ENCODE peak calls at places on chromosomes 5 and 9, in ten cellular contexts. T is left ventricle myocardium inferior, I is ascending aorta, H is dorsolateral prefrontal cortex, V is A549, N is lower lobe of right lung, G is HL-60, F is psoas muscle, X is tibial artery, L is Panc1. O is an unnamed sample.

GRCh38 chr9:90451804-90452203 is 190.8 kb downstream of the DIRAS2 start:
- DNase-seq in T (no peak), I (no peak), H (no peak), V (no peak), N (no peak), G (no peak), F (no peak), X (no peak), L (no peak), O (no peak)

GRCh38 chr5:174793684-174794328 is 69.4 kb downstream of the MSX2 start:
- DNase-seq in T (peak), I (peak), H (peak), V (peak), N (peak), G (peak), F (peak), X (peak), L (peak), O (peak)

GRCh38 chr5:73115399-73116051 is 4.8 kb upstream of the TMEM171 start:
- DNase-seq in T (no peak), I (no peak), H (no peak), V (peak), N (no peak), G (no peak), F (no peak), X (no peak), L (no peak), O (no peak)

GRCh38 chr9:134559013-134559412 is 82.6 kb upstream of the COL5A1 start:
- DNase-seq in T (no peak), I (peak), H (peak), V (no peak), N (no peak), G (peak), F (no peak), X (no peak), L (no peak), O (no peak)

GRCh38 chr5:169629847-169630548 is 7.1 kb upstream of the DOCK2 start:
- DNase-seq in T (no peak), I (no peak), H (no peak), V (peak), N (no peak), G (no peak), F (no peak), X (no peak), L (no peak), O (peak)

GRCh38 chr5:143796110-143796509 is 15.9 kb upstream of the HMHB1 start:
- DNase-seq in T (no peak), I (no peak), H (no peak), V (no peak), N (no peak), G (no peak), F (no peak), X (no peak), L (no peak), O (no peak)

GRCh38 chr9:32581512-32582143 is 8.7 kb upstream of the NDUFB6 start:
- DNase-seq in T (no peak), I (no peak), H (no peak), V (peak), N (no peak), G (no peak), F (no peak), X (no peak), L (no peak), O (peak)

GRCh38 chr9:106621299-106621920 is 241.6 kb upstream of the ZNF462 start:
- DNase-seq in T (no peak), I (no peak), H (no peak), V (no peak), N (no peak), G (no peak), F (no peak), X (no peak), L (no peak), O (no peak)

GRCh38 chr9:93667006-93667405 is 90.6 kb downstream of the PHF2 start:
- DNase-seq in T (peak), I (peak), H (peak), V (no peak), N (peak), G (no peak), F (peak), X (peak), L (no peak), O (no peak)

GRCh38 chr5:171648279-171648774 is 137.3 kb upstream of the SMIM23 start:
- DNase-seq in T (no peak), I (no peak), H (no peak), V (no peak), N (no peak), G (no peak), F (no peak), X (no peak), L (no peak), O (no peak)

GRCh38 chr5:11815916-11816315 is 88.3 kb downstream of the CTNND2 start:
- DNase-seq in T (no peak), I (no peak), H (no peak), V (no peak), N (no peak), G (no peak), F (no peak), X (no peak), L (no peak), O (no peak)

GRCh38 chr9:128702445-128702948 is at the start of gene PKN3:
- DNase-seq in T (peak), I (peak), H (peak), V (peak), N (peak), G (peak), F (peak), X (peak), L (no peak), O (peak)

GRCh38 chr9:97981828-97982164 is 1.3 kb upstream of the ANP32B start:
- DNase-seq in T (no peak), I (no peak), H (no peak), V (no peak), N (no peak), G (no peak), F (no peak), X (no peak), L (no peak), O (no peak)

GRCh38 chr9:108271646-108272349 is 584.0 kb downstream of the ACTL7B start:
- DNase-seq in T (no peak), I (no peak), H (no peak), V (peak), N (no peak), G (no peak), F (no peak), X (no peak), L (peak), O (peak)

GRCh38 chr5:96771395-96771794 is 36.4 kb downstream of the ERAP1 start:
- DNase-seq in T (no peak), I (no peak), H (no peak), V (no peak), N (no peak), G (no peak), F (no peak), X (no peak), L (no peak), O (no peak)

GRCh38 chr5:3262451-3262850 is 333.2 kb upstream of the IRX1 start:
- DNase-seq in T (no peak), I (no peak), H (no peak), V (no peak), N (no peak), G (no peak), F (no peak), X (no peak), L (no peak), O (no peak)

GRCh38 chr5:129696636-129697035 is 51.3 kb upstream of the MINAR2 start:
- DNase-seq in T (no peak), I (no peak), H (no peak), V (no peak), N (no peak), G (no peak), F (no peak), X (no peak), L (no peak), O (no peak)

GRCh38 chr5:129698661-129699060 is 49.2 kb upstream of the MINAR2 start:
- DNase-seq in T (no peak), I (no peak), H (no peak), V (no peak), N (no peak), G (no peak), F (no peak), X (no peak), L (no peak), O (no peak)
- TF ChIP-seq CTCF in T (no peak), I (no peak), H (no peak), V (no peak), N (no peak), G (no peak), F (no peak), X (no peak), L (no peak), O (no peak)

GRCh38 chr5:39381376-39381775 is 17.1 kb upstream of the C9 start:
- DNase-seq in T (no peak), I (no peak), H (no peak), V (no peak), N (no peak), G (no peak), F (no peak), X (no peak), L (no peak), O (no peak)

GRCh38 chr5:39387293-39387692 is 23.0 kb upstream of the C9 start:
- DNase-seq in T (no peak), I (no peak), H (no peak), V (no peak), N (no peak), G (no peak), F (no peak), X (no peak), L (no peak), O (no peak)

GRCh38 chr5:39379683-39380082 is 15.4 kb upstream of the C9 start:
- DNase-seq in T (no peak), I (no peak), H (no peak), V (no peak), N (no peak), G (no peak), F (no peak), X (no peak), L (no peak), O (no peak)

GRCh38 chr5:39384271-39384670 is 20.0 kb upstream of the C9 start:
- DNase-seq in T (no peak), I (no peak), H (no peak), V (no peak), N (no peak), G (no peak), F (no peak), X (no peak), L (no peak), O (no peak)
- H3K27ac ChIP-seq in T (no peak), I (no peak), H (no peak), V (no peak), N (no peak), G (no peak), F (no peak), X (no peak), L (no peak), O (no peak)

DNA sequence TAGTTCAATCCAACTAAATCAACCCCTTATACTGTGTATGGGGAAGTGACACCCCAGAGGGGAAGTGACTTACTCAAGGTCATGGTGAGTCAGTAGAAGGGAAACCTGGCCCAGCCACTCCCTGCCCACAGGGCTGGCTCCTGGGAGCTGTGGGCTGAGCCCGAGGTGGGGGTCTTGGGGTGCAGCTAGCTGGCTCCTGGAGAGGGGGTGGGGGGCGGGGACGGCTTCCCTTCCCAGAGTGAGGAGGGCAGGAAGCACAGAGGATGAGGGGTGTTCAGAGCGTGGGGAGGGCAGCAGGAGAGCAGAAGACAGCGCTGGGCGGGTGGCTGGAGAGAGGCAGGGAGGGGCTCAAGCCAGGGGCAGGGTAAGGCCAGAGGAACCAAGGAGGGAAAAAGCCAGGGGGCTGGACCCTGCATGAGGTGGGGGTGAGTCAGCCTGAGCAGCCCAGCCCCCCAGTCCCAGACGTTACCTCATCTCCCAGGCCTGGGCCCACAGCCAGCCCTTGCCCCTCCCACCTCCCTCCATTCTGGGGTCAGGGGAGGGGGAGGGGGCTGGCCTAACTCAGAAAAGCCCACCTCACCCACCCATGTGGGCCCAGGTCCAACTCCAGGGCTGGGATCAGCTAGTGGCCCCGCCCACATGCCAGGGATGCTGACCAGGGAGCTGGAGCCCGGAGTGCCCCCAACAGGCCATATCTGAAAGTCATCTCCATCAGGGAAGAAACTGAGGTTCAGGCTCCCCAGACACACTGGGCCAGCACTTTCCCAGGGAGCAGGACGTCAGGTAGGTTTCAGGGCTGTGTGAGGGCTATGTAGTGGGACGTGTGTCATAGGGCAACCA is 2.8 kb downstream of the PDLIM7 start:
- DNase-seq in T (peak), I (peak), H (no peak), V (peak), N (peak), G (peak), F (peak), X (peak), L (no peak), O (peak)
- TF ChIP-seq CTCF in T (peak), I (peak), H (peak), V (peak), N (peak), G (no peak), F (no peak), X (peak), L (peak), O (no peak)

DNA sequence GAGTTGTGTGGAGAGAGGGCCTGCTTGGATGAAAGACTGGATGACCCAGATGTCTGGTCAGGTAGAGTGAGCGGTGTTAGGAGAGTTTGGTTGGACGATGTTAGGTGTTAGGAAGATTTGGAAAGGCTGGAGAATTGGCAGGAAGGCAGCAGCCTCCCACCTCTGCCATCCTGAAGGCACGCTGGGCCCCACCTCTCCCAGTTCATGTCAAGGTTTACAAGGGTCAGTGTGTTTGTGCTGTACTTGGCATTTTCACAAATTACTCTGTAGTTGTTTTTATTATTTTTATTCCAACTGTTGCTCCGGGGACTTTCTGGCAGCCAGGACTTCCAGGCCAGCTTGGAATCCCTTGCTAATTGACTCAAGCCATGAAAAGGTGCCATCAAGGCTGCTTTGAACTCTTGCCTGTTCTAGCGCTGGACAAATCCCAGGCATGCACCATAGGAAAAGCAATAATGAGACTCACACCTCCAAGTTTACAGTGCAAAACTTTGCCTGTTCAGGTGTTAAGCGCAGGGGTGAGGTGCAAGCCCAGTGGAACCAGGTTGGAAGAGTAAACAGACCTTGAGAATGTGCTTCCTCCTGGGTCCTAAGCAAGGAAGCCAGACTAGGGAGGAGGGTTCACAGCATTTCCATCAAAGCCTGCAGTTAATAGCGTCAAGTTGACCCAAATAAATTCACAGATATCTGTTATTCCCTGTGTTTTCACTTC is 41.7 kb upstream of the KLF9 start:
- DNase-seq in T (no peak), I (peak), H (no peak), V (no peak), N (no peak), G (no peak), F (no peak), X (no peak), L (no peak), O (no peak)
- H3K27ac ChIP-seq in T (peak), I (peak), H (no peak), V (no peak), N (peak), G (no peak), F (no peak), X (no peak), L (no peak), O (no peak)

DNA sequence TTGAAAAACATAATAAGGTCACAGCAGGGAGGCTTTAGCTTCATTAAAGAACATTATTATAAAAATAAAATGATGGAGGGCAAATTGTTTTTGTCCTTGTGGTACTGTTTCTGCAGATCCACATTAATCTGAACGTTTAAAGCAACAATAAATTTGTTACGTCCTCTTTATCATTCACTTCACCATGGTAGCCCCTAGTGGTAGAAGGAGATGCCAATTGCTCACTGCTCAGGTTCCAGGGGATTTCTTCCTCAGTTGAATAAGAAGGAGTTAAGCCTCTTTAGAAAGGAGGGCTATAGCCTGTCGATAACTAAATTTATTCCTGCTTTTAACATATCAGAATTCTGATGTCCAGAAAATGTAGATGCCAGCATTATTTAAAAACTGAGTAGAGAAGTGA is 692.4 kb downstream of the PTPRD start:
- DNase-seq in T (no peak), I (no peak), H (no peak), V (no peak), N (no peak), G (no peak), F (no peak), X (no peak), L (no peak), O (no peak)
- TF ChIP-seq CTCF in T (no peak), I (no peak), H (peak), V (no peak), N (no peak), G (no peak), F (no peak), X (no peak), L (no peak), O (no peak)

DNA sequence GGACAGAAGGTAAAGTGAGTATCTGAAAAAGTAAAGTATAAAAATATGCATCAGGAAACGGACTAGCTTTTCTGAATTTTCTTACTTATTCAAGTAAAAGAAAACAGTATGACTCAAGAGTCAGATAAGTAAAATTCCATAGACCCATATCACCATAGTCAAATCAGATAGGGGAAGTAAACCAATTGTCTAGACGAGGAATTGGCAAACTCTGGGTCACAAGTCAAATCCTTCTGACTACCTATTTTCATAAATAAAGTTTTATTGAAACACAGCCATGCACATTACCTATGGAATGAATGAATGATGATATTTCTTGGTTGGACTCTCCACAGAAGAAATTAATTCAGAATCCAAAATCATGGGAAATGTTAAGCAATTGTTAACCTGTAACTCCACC is 59.1 kb upstream of the TMC1 start:
- DNase-seq in T (no peak), I (no peak), H (no peak), V (peak), N (no peak), G (no peak), F (no peak), X (no peak), L (no peak), O (no peak)
- H3K27ac ChIP-seq in T (no peak), I (no peak), H (no peak), V (peak), N (no peak), G (no peak), F (no peak), X (no peak), L (no peak), O (no peak)

O was measured in RWPE1.